ENCODE peak calls at places on chromosomes 4 and X, in five cellular contexts. H, B, C, Y and V are unnamed samples.

GRCh38 chr4:6372649-6373525 is 99.5 kb downstream of the PPP2R2C start:
- DNase-seq in C (peak), B (peak), Y (peak), H (no peak), V (peak)

GRCh38 chr4:80268081-80268823 is 1.8 kb downstream of the FGF5 start:
- DNase-seq in Y (no peak), C (no peak), B (no peak), H (no peak), V (no peak)

GRCh38 chrX:11641368-11641767 is 24.4 kb downstream of the ARHGAP6 start:
- DNase-seq in Y (no peak), B (no peak), H (no peak), C (no peak), V (no peak)

GRCh38 chr4:18976884-18977283 is 955.3 kb upstream of the LCORL start:
- DNase-seq in C (no peak), H (no peak), Y (no peak), B (no peak), V (no peak)

GRCh38 chr4:7326306-7326692 is 108.4 kb downstream of the PSAPL1 start:
- DNase-seq in Y (no peak), C (no peak), B (no peak), H (no peak), V (no peak)

GRCh38 chr4:151983854-151984253 is 223.0 kb upstream of the GATB start:
- DNase-seq in H (no peak), B (no peak), C (no peak), Y (no peak), V (no peak)

GRCh38 chrX:7059214-7059838 is 88.2 kb upstream of the STS start:
- DNase-seq in B (no peak), H (no peak), C (no peak), Y (no peak), V (peak)

GRCh38 chr4:77031544-77031943 is 44.2 kb downstream of the CCNI start:
- DNase-seq in Y (no peak), B (no peak), H (no peak), C (no peak), V (peak)

GRCh38 chr4:74042681-74043080 is 4.2 kb upstream of the CXCL3 start:
- DNase-seq in B (no peak), C (no peak), H (peak), Y (no peak), V (no peak)

GRCh38 chr4:158814636-158815035 is 45.8 kb downstream of the FNIP2 start:
- DNase-seq in C (no peak), H (no peak), Y (no peak), B (no peak), V (no peak)

GRCh38 chr4:157776930-157777329 is 395.9 kb downstream of the GASK1B start:
- DNase-seq in B (no peak), H (no peak), Y (no peak), C (no peak), V (no peak)

GRCh38 chrX:119238557-119238956 is 2.5 kb downstream of the PGRMC1 start:
- DNase-seq in B (no peak), H (no peak), Y (no peak), C (no peak), V (no peak)

GRCh38 chr4:38078590-38079381 is 118.6 kb downstream of the PTTG2 start:
- DNase-seq in H (peak), Y (no peak), B (no peak), C (peak), V (no peak)

GRCh38 chrX:39827959-39828358 is 269.8 kb downstream of the BCOR start:
- DNase-seq in H (no peak), C (no peak), B (peak), Y (peak), V (no peak)

GRCh38 chr4:48944659-48945290 is 38.2 kb upstream of the OCIAD2 start:
- DNase-seq in Y (no peak), B (peak), C (peak), H (peak), V (peak)

GRCh38 chrX:100296183-100296753 is 113.8 kb downstream of the PCDH19 start:
- DNase-seq in H (no peak), Y (no peak), C (no peak), B (no peak), V (no peak)

GRCh38 chr4:142846729-142847606 is 867 bp upstream of the INPP4B start:
- DNase-seq in H (peak), B (peak), C (peak), Y (peak), V (peak)

GRCh38 chrX:8237718-8238117 is 66.7 kb upstream of the VCX2 start:
- DNase-seq in C (no peak), H (no peak), B (no peak), Y (no peak), V (no peak)

GRCh38 chr4:138576684-138577083 is 334.5 kb upstream of the SLC7A11 start:
- DNase-seq in C (peak), B (peak), Y (no peak), H (no peak), V (no peak)
- TF ChIP-seq CTCF in C (no peak), B (peak), Y (no peak), H (peak), V (no peak)

GRCh38 chr4:88675543-88675942 is 22.1 kb downstream of the NAP1L5 start:
- DNase-seq in B (no peak), Y (no peak), H (no peak), C (no peak), V (no peak)
- TF ChIP-seq CTCF in B (no peak), Y (no peak), H (no peak), C (no peak), V (no peak)

DNA sequence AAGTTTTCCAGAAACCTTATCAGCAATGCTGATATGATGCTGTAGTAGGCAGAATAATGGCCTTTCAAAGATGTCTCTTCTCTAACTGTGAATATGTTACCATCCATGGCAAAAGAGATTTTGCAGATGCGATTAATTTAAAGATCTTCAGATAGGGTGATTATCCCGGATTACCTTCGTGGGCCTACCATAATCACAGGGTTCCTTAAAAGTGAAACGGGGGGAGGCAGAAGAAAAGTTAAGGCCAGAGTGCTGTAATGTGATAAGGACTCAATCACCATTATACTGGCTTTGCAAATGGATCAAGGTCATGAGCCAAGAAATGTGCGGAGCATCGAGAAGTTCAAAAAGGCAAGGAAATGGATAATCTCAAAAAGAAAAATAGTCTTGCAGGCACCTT is 459.6 kb downstream of the CCSER1 start:
- DNase-seq in C (no peak), B (no peak), H (no peak), Y (no peak), V (no peak)
- TF ChIP-seq CTCF in C (no peak), B (no peak), H (no peak), Y (no peak), V (no peak)

DNA sequence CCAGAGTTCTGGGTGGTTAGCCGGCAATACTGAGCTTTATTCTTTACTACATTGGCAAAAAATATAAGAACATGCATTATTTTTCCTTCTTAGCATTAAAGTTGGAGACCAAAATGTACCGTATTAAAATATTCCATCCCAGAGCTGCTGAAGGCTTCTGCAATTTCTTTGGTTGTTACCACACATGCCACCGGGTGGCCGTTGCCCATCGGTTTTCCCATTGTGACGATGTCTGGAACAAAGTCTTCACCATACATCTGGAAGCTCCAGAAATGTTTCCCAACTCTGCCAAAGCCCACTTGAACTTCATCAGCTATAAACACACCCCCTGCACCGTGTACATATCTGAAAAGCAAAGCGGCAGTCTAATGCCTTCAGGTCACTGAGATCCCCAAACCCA is 13.7 kb downstream of the ETNPPL start:
- DNase-seq in Y (no peak), B (no peak), C (no peak), H (no peak), V (no peak)
- TF ChIP-seq CTCF in Y (no peak), B (peak), C (no peak), H (no peak), V (peak)

GRCh38 chrX:153441296-153441695 is 4.6 kb downstream of the TREX2 start:
- DNase-seq in Y (no peak), C (peak), B (no peak), H (no peak), V (no peak)

GRCh38 chrX:153440556-153441135 is 5.2 kb downstream of the TREX2 start:
- DNase-seq in B (no peak), H (no peak), C (no peak), Y (no peak), V (no peak)

GRCh38 chrX:153435845-153436244 is 10.0 kb downstream of the TREX2 start:
- DNase-seq in H (no peak), C (no peak), B (no peak), Y (no peak), V (no peak)

GRCh38 chrX:153439977-153440376 is 5.9 kb downstream of the TREX2 start:
- DNase-seq in C (no peak), H (no peak), B (no peak), Y (no peak), V (no peak)

DNA sequence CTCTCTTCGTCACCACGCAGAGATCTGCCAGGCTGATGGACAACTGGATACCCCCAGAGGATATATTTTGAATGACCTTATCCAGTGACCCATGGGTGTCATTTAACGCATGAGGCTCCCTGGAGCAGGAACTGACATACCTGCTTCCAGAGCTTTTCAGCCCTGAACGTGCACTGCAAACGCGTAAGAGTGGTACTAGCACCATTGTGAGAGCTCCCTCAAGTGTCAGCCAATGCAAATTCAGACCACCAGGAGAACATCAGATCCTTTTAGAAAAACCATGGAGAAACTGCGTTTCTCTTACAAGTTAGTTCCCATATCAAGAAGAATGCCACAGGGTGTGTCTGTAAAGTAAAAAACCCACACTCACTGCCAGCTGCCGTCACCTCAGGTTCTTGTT is 7.3 kb downstream of the TREX2 start:
- DNase-seq in Y (no peak), H (no peak), C (no peak), B (peak), V (peak)
- TF ChIP-seq CTCF in Y (peak), H (no peak), C (no peak), B (peak), V (no peak)

GRCh38 chr4:86788826-86789225 is 60.4 kb downstream of the SLC10A6 start:
- DNase-seq in B (no peak), H (no peak), Y (no peak), C (no peak), V (no peak)

GRCh38 chr4:86791126-86791525 is 58.1 kb downstream of the SLC10A6 start:
- DNase-seq in C (no peak), Y (no peak), B (peak), H (no peak), V (no peak)
- TF ChIP-seq CTCF in C (no peak), Y (peak), B (peak), H (no peak), V (no peak)

GRCh38 chr4:164770051-164770724 is 16.3 kb downstream of the SMIM31 start:
- DNase-seq in B (no peak), H (no peak), Y (no peak), C (no peak), V (no peak)

GRCh38 chr4:164765096-164765495 is 11.2 kb downstream of the SMIM31 start:
- DNase-seq in C (no peak), B (no peak), H (no peak), Y (no peak), V (no peak)

GRCh38 chr4:164771088-164771487 is 17.2 kb downstream of the SMIM31 start:
- DNase-seq in C (no peak), Y (no peak), H (no peak), B (no peak), V (no peak)

GRCh38 chr4:164772076-164772475 is 18.1 kb downstream of the SMIM31 start:
- DNase-seq in H (no peak), Y (no peak), C (no peak), B (no peak), V (no peak)

DNA sequence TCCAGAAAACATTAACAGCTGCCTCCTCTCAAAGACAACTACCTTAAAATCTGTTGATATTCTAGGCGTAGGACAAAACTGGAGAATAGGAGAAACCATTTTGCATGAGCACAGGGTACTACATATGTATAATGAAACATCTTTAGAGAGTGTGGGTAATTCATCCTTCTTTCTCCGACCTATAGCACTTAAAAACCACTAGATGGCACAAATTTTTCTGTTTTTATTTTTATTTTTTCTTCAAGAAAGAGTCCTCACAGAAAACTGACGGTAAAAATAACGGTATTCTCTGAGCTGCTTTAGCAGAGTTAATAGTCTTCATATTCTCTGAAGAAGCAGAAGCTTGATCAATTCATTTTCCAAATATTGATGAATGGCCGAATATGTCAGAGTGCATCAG is 14.6 kb downstream of the SMIM31 start:
- DNase-seq in Y (no peak), H (no peak), C (no peak), B (peak), V (no peak)
- TF ChIP-seq CTCF in Y (peak), H (no peak), C (peak), B (peak), V (no peak)

GRCh38 chr4:137530176-137530575 is 2.1 kb downstream of the PCDH18 start:
- DNase-seq in C (no peak), H (no peak), B (no peak), Y (no peak), V (no peak)

GRCh38 chr4:137529432-137529831 is 2.9 kb downstream of the PCDH18 start:
- DNase-seq in C (no peak), Y (no peak), B (no peak), H (no peak), V (no peak)

GRCh38 chr4:137531951-137532868 is at the start of gene PCDH18:
- DNase-seq in B (no peak), H (peak), C (peak), Y (peak), V (peak)

GRCh38 chr4:137532869-137533236 is 559 bp upstream of the PCDH18 start:
- DNase-seq in B (no peak), H (no peak), Y (no peak), C (no peak), V (no peak)

DNA sequence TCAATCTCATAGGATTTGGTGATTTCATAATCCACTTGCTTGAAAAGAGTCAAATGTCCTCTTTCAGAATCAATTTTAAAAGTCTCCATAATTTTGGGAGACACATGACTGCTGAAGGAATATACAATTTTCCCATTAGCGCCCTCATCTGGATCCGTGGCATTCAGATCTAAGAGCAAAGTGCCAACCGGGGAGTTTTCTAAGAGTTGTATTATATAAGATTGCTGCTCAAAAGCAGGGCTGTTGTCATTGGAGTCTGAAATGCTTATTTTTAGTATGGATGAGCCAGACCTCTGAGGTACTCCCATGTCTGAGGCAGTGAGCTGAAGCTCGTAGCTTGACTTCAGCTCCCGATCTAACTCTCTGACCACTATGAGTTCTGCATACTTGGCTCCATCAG is 1.2 kb downstream of the PCDH18 start:
- DNase-seq in H (no peak), B (no peak), C (no peak), Y (no peak), V (no peak)
- TF ChIP-seq CTCF in H (no peak), B (peak), C (no peak), Y (peak), V (no peak)